ENCODE peak calls at places on chromosomes 6 and 20, in four cellular contexts. M, A, G and S are unnamed samples.

GRCh38 chr20:32674362-32674789 is 635 bp upstream of the C20orf203 start:
- DNase-seq in M (peak; percentile 30), A (peak; percentile 86), G (peak; percentile 74), S (peak; percentile 61)

GRCh38 chr6:53529324-53530036 is 15.4 kb downstream of the GCLC start:
- DNase-seq in G (no peak), A (no peak), M (no peak), S (peak; percentile 64)

GRCh38 chr20:29296256-29297230 is 1960.9 kb upstream of the DEFB115 start:
- DNase-seq in G (no peak), M (no peak), A (no peak), S (no peak)

GRCh38 chr6:42010185-42010872 is 40.0 kb upstream of the TAF8 start:
- DNase-seq in M (no peak), G (no peak), A (peak; percentile 10), S (peak; percentile 77)

GRCh38 chr6:79946773-79947190 is 571 bp downstream of the ELOVL4 start:
- DNase-seq in G (peak; percentile 41), A (peak; percentile 12), M (peak; percentile 81), S (peak; percentile 61)

GRCh38 chr20:45863543-45864470 is 6.4 kb downstream of the ZSWIM3 start:
- DNase-seq in G (no peak), A (no peak), M (no peak), S (no peak)

GRCh38 chr6:25217275-25217674 is 61.9 kb upstream of the CARMIL1 start:
- DNase-seq in A (no peak), G (no peak), M (no peak), S (no peak)

GRCh38 chr20:16947346-16947943 is 199.3 kb downstream of the OTOR start:
- DNase-seq in M (no peak), A (no peak), G (no peak), S (no peak)

GRCh38 chr6:20331625-20332024 is 70.1 kb upstream of the E2F3 start:
- DNase-seq in M (no peak), A (no peak), G (no peak), S (no peak)

GRCh38 chr6:109834131-109834530 is 143.0 kb downstream of the FIG4 start:
- DNase-seq in M (no peak), A (no peak), G (peak; percentile 17), S (no peak)

GRCh38 chr6:116369540-116370327 is 1.0 kb upstream of the DSE start:
- DNase-seq in G (peak; percentile 31), A (peak; percentile 26), M (no peak), S (no peak)

GRCh38 chr6:150717419-150717818 is 117.7 kb downstream of the PLEKHG1 start:
- DNase-seq in M (no peak), A (no peak), G (no peak), S (peak; percentile 75)

GRCh38 chr20:4108495-4109306 is 93.3 kb upstream of the RNF24 start:
- DNase-seq in G (peak; percentile 94), A (peak; percentile 79), M (no peak), S (peak; percentile 97)

GRCh38 chr6:33878541-33878940 is 74.7 kb upstream of the MLN start:
- DNase-seq in M (peak; percentile 17), A (no peak), G (no peak), S (no peak)

GRCh38 chr6:34491091-34491430 is 25.2 kb downstream of the PACSIN1 start:
- DNase-seq in M (no peak), G (peak; percentile 33), A (no peak), S (peak; percentile 64)

GRCh38 chr6:147136057-147136456 is 68.2 kb upstream of the STXBP5 start:
- DNase-seq in A (no peak), G (no peak), M (no peak), S (no peak)

GRCh38 chr20:41643504-41643938 is 25.3 kb upstream of the CHD6 start:
- DNase-seq in M (no peak), A (no peak), G (peak; percentile 72), S (peak; percentile 91)

GRCh38 chr6:42452171-42453026 is 673 bp upstream of the TRERF1 start:
- DNase-seq in A (peak; percentile 71), G (peak; percentile 82), M (peak; percentile 92), S (peak; percentile 95)

GRCh38 chr6:169177516-169178196 is 76.0 kb downstream of the THBS2 start:
- DNase-seq in A (no peak), G (peak; percentile 56), M (no peak), S (no peak)

GRCh38 chr6:150050846-150051245 is 18.1 kb downstream of the ULBP3 start:
- DNase-seq in G (no peak), A (no peak), M (no peak), S (no peak)

GRCh38 chr20:36542019-36542488 is 735 bp downstream of the MYL9 start:
- DNase-seq in M (no peak), G (peak; percentile 70), A (no peak), S (peak; percentile 83)

GRCh38 chr6:128412680-128413079 is 107.7 kb downstream of the PTPRK start:
- DNase-seq in G (no peak), A (no peak), M (no peak), S (no peak)

GRCh38 chr6:168348186-168348585 is 28.6 kb upstream of the DACT2 start:
- DNase-seq in M (no peak), G (no peak), A (no peak), S (no peak)

GRCh38 chr20:63622096-63622495 is 4.8 kb downstream of the GMEB2 start:
- DNase-seq in A (no peak), M (peak; percentile 30), G (peak; percentile 50), S (no peak)

GRCh38 chr20:10649817-10650200 is 24.0 kb downstream of the JAG1 start:
- DNase-seq in M (no peak), A (no peak), G (no peak), S (no peak)

GRCh38 chr20:7843613-7844012 is 96.6 kb downstream of the HAO1 start:
- DNase-seq in G (peak; percentile 54), A (no peak), M (no peak), S (no peak)

GRCh38 chr6:22980446-22980845 is 411.1 kb downstream of the HDGFL1 start:
- DNase-seq in A (no peak), G (peak; percentile 39), M (no peak), S (no peak)

GRCh38 chr20:17500826-17501225 is 30.4 kb downstream of the BFSP1 start:
- DNase-seq in M (no peak), G (no peak), A (no peak), S (no peak)

GRCh38 chr6:145815351-145815772 is 767 bp upstream of the FBXO30 start:
- DNase-seq in A (no peak), M (no peak), G (peak; percentile 27), S (peak; percentile 73)

GRCh38 chr6:101268541-101268940 is 125.0 kb upstream of the GRIK2 start:
- DNase-seq in A (no peak), G (peak; percentile 6), M (no peak), S (peak; percentile 17)

GRCh38 chr6:105374010-105374420 is 28.9 kb downstream of the PREP start:
- DNase-seq in G (peak; percentile 78), M (no peak), A (no peak), S (no peak)

GRCh38 chr6:16320533-16321340 is 82.3 kb downstream of the GMPR start:
- DNase-seq in A (no peak), M (no peak), G (peak; percentile 68), S (no peak)

GRCh38 chr20:35626386-35627001 is 10.9 kb downstream of the SPAG4 start:
- DNase-seq in G (no peak), A (no peak), M (no peak), S (no peak)

GRCh38 chr20:44692932-44693476 is 22.2 kb upstream of the CCN5 start:
- DNase-seq in G (peak; percentile 94), M (no peak), A (no peak), S (peak; percentile 85)

GRCh38 chr20:63946986-63947637 is 9.1 kb downstream of the UCKL1 start:
- DNase-seq in G (no peak), M (peak; percentile 55), A (no peak), S (no peak)

GRCh38 chr6:85660181-85660611 is 17.5 kb upstream of the SYNCRIP start:
- DNase-seq in M (no peak), G (peak; percentile 95), A (no peak), S (no peak)

GRCh38 chr6:68639826-68640505 is 4.9 kb downstream of the ADGRB3 start:
- DNase-seq in A (no peak), G (no peak), M (no peak), S (peak; percentile 11)
- H3K4me3 ChIP-seq in A (no peak overlapping the region), G (peak overlapping the region; percentile 30), M (peak overlapping the region; percentile 13), S (peak overlapping the region; percentile 7)

GRCh38 chr20:54067606-54068174 is 2.7 kb downstream of the BCAS1 start:
- DNase-seq in M (no peak), G (peak; percentile 13), A (peak; percentile 89), S (peak; percentile 87)

GRCh38 chr20:54068966-54069365 is 1.4 kb downstream of the BCAS1 start:
- DNase-seq in M (no peak), G (no peak), A (no peak), S (no peak)

GRCh38 chr20:54070187-54070987 is at the start of gene BCAS1:
- DNase-seq in M (no peak), G (no peak), A (no peak), S (no peak)

GRCh38 chr20:54069501-54069971 is 858 bp downstream of the BCAS1 start:
- DNase-seq in A (no peak), G (no peak), M (no peak), S (no peak)

DNA sequence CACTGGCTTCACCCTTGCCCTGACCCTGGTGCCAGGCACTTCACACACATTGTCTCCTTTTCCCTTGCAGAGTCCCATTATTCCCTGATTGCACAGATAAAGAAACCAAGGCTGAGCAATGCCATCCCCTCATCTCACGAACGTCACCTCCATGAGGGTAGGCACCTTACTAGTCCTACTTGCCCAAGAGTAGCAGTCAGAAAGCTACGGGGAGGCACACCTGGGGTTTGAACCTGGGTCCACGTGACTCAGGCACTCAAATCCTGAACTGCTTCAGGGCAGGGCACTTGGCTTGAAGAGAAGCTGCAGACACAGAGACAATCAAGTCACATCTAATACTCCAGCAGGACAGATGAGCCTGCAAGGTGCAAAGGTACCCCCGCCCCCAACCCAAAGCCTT is 1.9 kb downstream of the BCAS1 start:
- DNase-seq in A (no peak), G (no peak), M (no peak), S (no peak)
- H3K4me3 ChIP-seq in A (no peak overlapping the region), G (no peak overlapping the region), M (no peak overlapping the region), S (no peak overlapping the region)

DNA sequence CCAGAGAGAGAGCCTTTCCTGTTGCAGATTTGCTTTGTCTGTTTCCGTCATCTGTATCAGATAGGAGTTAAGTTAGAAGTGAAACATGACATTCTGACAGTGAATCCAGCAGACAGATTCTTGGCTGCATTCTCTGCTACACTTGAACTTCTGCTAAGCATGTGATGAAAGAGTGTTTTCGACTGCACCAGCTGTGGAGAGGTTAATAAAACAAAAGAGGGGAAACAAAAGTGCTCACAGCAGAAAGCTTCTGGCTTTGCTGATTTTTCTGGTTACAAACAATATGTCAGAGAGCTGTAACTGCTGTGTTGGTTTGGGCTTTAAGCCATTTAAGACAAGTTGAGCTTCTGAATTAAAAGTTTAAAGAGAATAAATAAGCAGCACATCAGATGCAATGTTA is 104.7 kb downstream of the RPS12 start:
- DNase-seq in G (peak; percentile 79), M (no peak), A (no peak), S (no peak)
- H3K4me3 ChIP-seq in G (peak overlapping the region; percentile 15), M (no peak overlapping the region), A (no peak overlapping the region), S (no peak overlapping the region)

DNA sequence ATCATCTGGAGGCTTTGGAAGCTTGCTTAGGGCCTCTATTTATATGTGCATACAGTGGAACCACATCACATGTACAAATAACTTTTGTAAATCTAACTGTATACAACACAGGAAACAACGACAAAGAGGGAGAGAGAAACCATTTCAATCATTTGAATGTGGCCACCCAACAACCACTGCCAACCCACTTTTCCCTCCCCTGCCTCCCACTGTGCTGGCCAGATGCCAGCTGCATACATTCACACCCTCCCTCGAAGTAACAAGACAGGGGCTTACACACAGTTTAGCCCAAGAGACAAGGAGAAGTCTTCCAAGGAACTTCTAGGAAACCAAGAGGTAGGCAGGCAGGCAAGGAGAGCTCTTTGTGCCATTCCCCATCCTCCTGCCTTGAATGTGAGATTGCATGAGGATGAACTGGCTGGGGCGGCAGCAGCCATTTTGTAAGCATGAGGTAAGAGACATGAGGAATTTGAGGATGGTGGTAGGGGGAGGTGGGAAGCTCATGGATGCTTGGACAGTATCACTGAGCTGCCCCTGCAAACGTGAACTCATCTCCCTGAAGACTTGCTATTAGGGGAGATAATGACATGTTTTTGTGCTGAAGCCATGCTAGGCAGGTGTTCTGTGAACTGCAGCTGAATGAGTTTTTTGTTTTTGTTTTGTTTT is 18.2 kb downstream of the BMP7 start:
- DNase-seq in G (no peak), A (no peak), M (no peak), S (no peak)
- H3K4me3 ChIP-seq in G (no peak overlapping the region), A (no peak overlapping the region), M (no peak overlapping the region), S (no peak overlapping the region)